ENCODE peak calls at places on chromosomes 13 and 19, in five cellular contexts. R is stimulated activated CD8-positive, alpha-beta memory T cell treated with anti-CD3 and anti-CD28 coated beads, Interleukin-12 subunit alpha, Interleukin-12 subunit beta, amount 100 ng/mL, for 4 hours; I is GM23248; X is neural progenitor cell; Q is psoas muscle. H is an unnamed sample.

GRCh38 chr13:20721454-20722357 is 18.2 kb downstream of the IL17D start:
- DNase-seq in R (no peak), Q (peak), X (peak), I (peak), H (no peak)

GRCh38 chr13:99385940-99386339 is 78.7 kb upstream of the GPR183 start:
- DNase-seq in I (no peak), X (no peak), R (no peak), Q (no peak), H (no peak)

GRCh38 chr19:8494158-8494557 is 8.3 kb downstream of the PRAM1 start:
- DNase-seq in I (no peak), R (no peak), X (no peak), Q (no peak), H (no peak)

GRCh38 chr19:55116232-55117062 is 990 bp downstream of the PPP1R12C start:
- DNase-seq in Q (peak), I (peak), R (peak), X (peak), H (no peak)

GRCh38 chr13:27808866-27809546 is 16.7 kb downstream of the GSX1 start:
- DNase-seq in X (no peak), R (no peak), I (no peak), Q (no peak), H (no peak)

GRCh38 chr19:57803594-57804325 is 11.0 kb downstream of the ZNF552 start:
- DNase-seq in I (peak), X (peak), Q (no peak), R (no peak), H (no peak)

GRCh38 chr13:99619207-99619606 is 117.9 kb downstream of the TM9SF2 start:
- DNase-seq in I (no peak), Q (no peak), X (no peak), R (no peak), H (no peak)

GRCh38 chr13:27638521-27638920 is 16.8 kb downstream of the POLR1D start:
- DNase-seq in R (no peak), X (no peak), I (peak), Q (no peak), H (no peak)

GRCh38 chr19:12800873-12801465 is 631 bp downstream of the PRDX2 start:
- DNase-seq in I (peak), R (no peak), Q (peak), X (peak), H (no peak)

GRCh38 chr13:104773775-104774174 is 1707.6 kb upstream of the SLC10A2 start:
- DNase-seq in R (no peak), Q (no peak), X (peak), I (peak), H (no peak)

GRCh38 chr19:16496613-16496983 is 404 bp downstream of the C19orf44 start:
- DNase-seq in R (no peak), I (peak), X (no peak), Q (peak), H (no peak)

H was measured in GM12864.